ENCODE peak calls at places on chromosomes 7 and 10, in four cellular contexts. J is left ventricle myocardium inferior, V is thyroid gland, L is neural crest cell. U is an unnamed sample.

GRCh38 chr10:5484205-5484604 is 15.2 kb downstream of the CALML5 start:
- DNase-seq in J (no peak), V (no peak), L (no peak), U (no peak)

GRCh38 chr7:128351296-128352123 is 7.8 kb upstream of the RBM28 start:
- DNase-seq in J (peak), V (no peak), L (no peak), U (no peak)

GRCh38 chr10:26046073-26046684 is 112.2 kb downstream of the MYO3A start:
- DNase-seq in J (no peak), V (no peak), L (no peak), U (no peak)

GRCh38 chr7:155821851-155822250 is 9.6 kb upstream of the SHH start:
- DNase-seq in J (no peak), V (no peak), L (no peak), U (no peak)

GRCh38 chr7:574661-575395 is 55.2 kb upstream of the PDGFA start:
- DNase-seq in J (no peak), V (no peak), L (no peak), U (no peak)

GRCh38 chr7:67006966-67007365 is 10.3 kb downstream of the TYW1 start:
- DNase-seq in J (no peak), V (no peak), L (no peak), U (no peak)

GRCh38 chr7:100111156-100111555 is 8.0 kb downstream of the TAF6 start:
- DNase-seq in J (no peak), V (no peak), L (no peak), U (no peak)

GRCh38 chr7:99209781-99210180 is 1.9 kb upstream of the KPNA7 start:
- DNase-seq in J (no peak), V (no peak), L (no peak), U (no peak)

GRCh38 chr10:6578221-6579192 is 1.6 kb downstream of the PRKCQ start:
- DNase-seq in J (no peak), V (no peak), L (no peak), U (no peak)

GRCh38 chr7:55247466-55247865 is 117.7 kb upstream of the LANCL2 start:
- DNase-seq in J (no peak), V (no peak), L (no peak), U (no peak)

GRCh38 chr7:30977222-30977621 is 13.5 kb downstream of the GHRHR start:
- DNase-seq in J (no peak), V (no peak), L (no peak), U (no peak)

GRCh38 chr7:155536451-155536850 is 9.9 kb downstream of the CNPY1 start:
- DNase-seq in J (no peak), V (no peak), L (no peak), U (no peak)

GRCh38 chr7:111650456-111650999 is 88.2 kb upstream of the IMMP2L start:
- DNase-seq in J (no peak), V (no peak), L (no peak), U (no peak)

GRCh38 chr7:69801729-69802688 is 203.7 kb downstream of the AUTS2 start:
- DNase-seq in J (no peak), V (no peak), L (no peak), U (no peak)

GRCh38 chr7:117478796-117479479 is 887 bp upstream of the CFTR start:
- DNase-seq in J (no peak), V (no peak), L (no peak), U (no peak)

GRCh38 chr10:113049881-113050280 is 99.8 kb downstream of the TCF7L2 start:
- DNase-seq in J (no peak), V (peak), L (no peak), U (no peak)

GRCh38 chr10:3190817-3191216 is 18.2 kb upstream of the PITRM1 start:
- DNase-seq in J (no peak), V (no peak), L (no peak), U (no peak)

GRCh38 chr10:3777876-3778707 is 6.9 kb downstream of the KLF6 start:
- DNase-seq in J (no peak), V (no peak), L (no peak), U (no peak)

GRCh38 chr7:153006452-153006851 is 246.9 kb downstream of the ACTR3B start:
- DNase-seq in J (no peak), V (no peak), L (no peak), U (no peak)

GRCh38 chr10:3471927-3472704 is 299.5 kb upstream of the PITRM1 start:
- DNase-seq in J (no peak), V (no peak), L (peak), U (peak)

DNA sequence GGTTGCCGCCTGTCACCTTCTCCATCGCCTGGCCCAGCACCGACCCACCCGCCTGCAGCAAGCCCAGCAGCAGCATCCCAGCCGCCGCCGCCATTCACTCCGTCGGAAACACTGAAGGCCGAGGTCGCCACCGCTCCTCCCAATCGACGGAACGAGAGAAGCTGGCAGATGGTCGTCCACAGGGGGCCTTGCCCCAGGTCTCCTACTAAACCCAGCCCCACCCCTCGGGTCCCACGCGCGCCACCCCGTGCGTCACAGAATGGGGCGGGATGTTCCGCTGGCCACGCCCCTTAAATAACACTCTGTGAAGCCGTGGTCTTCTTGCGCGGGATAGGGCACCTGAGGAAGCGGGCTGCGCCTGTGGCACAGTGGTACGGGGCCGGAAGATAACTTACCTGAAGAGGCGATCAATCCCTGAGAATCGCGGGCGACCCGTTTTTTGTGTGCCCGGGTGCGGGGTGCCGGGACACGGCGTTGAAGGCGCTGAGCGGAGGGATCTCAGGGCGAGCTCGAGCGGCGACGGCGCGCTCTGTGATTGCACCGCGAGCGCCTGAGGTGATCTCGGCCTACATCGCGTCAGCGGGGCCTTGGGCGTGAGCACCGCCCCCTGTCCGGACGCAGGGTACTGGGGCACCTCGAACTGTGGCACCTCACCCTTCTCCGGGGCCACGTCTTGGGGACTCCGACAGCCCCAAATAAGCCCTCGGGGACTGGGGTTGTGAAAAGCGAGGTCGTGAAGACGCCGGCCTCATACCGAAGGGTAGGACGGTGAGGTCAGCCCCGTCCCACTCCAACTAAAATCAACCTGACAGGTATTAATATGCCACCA is at the start of gene CYP51A1:
- DNase-seq in J (peak), V (peak), L (peak), U (peak)
- TF ChIP-seq CTCF in J (peak), V (no peak), L (no peak), U (peak)

DNA sequence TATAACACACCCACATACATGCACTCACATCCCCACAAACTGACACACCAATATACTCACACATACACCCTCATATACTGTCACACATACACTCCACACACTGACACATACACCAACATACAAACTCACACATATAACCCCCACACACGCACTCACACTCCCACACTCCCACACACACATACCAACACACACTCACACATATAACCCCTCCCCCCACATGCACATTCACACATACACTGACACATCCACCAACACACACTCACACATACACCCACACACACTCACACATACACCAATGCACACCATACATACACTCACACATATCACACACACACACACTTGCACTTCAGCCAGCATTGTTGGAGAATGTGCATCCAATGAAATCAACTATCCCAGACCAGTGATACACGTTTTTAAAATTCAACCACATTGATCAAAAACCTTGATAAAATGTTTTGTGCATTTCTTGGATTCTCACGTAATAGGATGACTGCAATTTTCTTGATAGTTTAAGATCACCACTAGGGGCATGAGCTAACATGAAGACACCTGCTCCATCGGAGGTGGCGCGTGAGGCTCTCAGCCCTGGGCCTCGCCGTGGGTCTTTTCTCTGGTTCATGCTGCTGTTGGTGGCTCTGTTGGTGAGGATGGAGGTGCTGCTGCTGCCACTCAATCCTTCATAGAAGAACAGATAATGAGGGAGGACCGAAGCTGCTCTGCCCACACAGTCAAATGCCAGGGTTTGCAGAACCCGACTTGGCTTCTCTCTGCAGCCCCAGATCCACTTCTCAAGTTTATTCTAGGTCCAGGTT is 32.1 kb upstream of the CHST15 start:
- DNase-seq in J (no peak), V (peak), L (no peak), U (no peak)
- TF ChIP-seq CTCF in J (peak), V (peak), L (peak), U (peak)

DNA sequence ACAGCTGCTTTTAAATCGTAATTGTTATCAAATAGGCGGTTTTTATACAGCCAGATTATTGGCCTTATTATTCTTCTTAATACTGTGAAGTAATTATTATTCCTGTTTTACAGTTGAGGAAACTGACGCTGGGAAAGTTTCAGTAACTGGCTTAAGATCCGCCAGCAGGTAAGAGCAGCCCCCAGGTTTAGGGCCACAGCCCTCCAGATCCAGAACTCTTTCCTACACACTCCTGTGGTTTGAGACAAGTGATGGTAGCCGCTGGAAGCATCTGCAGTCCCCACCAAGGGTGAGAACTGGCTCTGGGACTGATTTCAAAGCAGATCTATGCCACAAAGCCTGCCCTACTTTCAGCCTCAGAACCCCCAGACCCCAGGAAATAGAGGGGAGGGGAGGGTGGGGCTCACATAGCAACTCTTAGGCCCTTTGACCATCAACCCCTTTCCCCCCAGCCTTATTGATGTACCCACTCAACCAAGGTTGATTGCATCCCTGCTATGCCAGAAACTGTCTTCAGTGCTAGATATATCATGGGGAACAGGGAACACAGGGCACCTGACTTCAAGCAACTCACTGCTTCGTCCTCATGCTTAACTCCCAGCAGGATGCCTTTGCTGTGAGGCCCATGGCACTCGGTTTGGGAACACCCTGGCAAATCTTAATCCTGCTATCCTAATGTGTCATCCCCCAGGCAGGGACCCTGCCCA is 2.9 kb upstream of the UNC5B start:
- DNase-seq in J (no peak), V (no peak), L (no peak), U (no peak)
- TF ChIP-seq CTCF in J (no peak), V (peak), L (no peak), U (no peak)

GRCh38 chr10:43417950-43418768 is 9.2 kb upstream of the HNRNPF start:
- DNase-seq in J (no peak), V (no peak), L (no peak), U (no peak)

GRCh38 chr10:43421201-43421507 is 12.2 kb upstream of the HNRNPF start:
- DNase-seq in J (no peak), V (no peak), L (no peak), U (no peak)

GRCh38 chr10:43421519-43421918 is 12.5 kb upstream of the HNRNPF start:
- DNase-seq in J (no peak), V (no peak), L (no peak), U (no peak)

GRCh38 chr10:43419997-43420368 is 11.0 kb upstream of the HNRNPF start:
- DNase-seq in J (no peak), V (no peak), L (no peak), U (no peak)

GRCh38 chr10:43420369-43421200 is 11.6 kb upstream of the HNRNPF start:
- DNase-seq in J (peak), V (peak), L (peak), U (peak)
- TF ChIP-seq CTCF in J (peak), V (no peak), L (no peak), U (peak)

GRCh38 chr10:29472268-29473086 is 162.3 kb downstream of the SVIL start:
- DNase-seq in J (no peak), V (no peak), L (no peak), U (no peak)

GRCh38 chr10:29473087-29473356 is 161.7 kb downstream of the SVIL start:
- DNase-seq in J (no peak), V (peak), L (no peak), U (no peak)

GRCh38 chr10:29470843-29471482 is 163.8 kb downstream of the SVIL start:
- DNase-seq in J (no peak), V (no peak), L (no peak), U (no peak)

GRCh38 chr10:29471483-29471859 is 163.3 kb downstream of the SVIL start:
- DNase-seq in J (no peak), V (no peak), L (no peak), U (no peak)

GRCh38 chr10:29473411-29474100 is 161.2 kb downstream of the SVIL start:
- DNase-seq in J (no peak), V (no peak), L (no peak), U (no peak)
- TF ChIP-seq CTCF in J (no peak), V (no peak), L (no peak), U (no peak)

GRCh38 chr10:63478564-63478963 is 12.8 kb upstream of the JMJD1C start:
- DNase-seq in J (no peak), V (no peak), L (no peak), U (no peak)
- TF ChIP-seq CTCF in J (no peak), V (no peak), L (no peak), U (no peak)